ENCODE peak calls at places on chromosome 6, in ten cellular contexts. G is adrenal gland; J is CD4-positive, alpha-beta memory T cell; U is neural progenitor cell; B is cardiac muscle cell; Q is ovary; M is mammary epithelial cell; P is fibroblast of mammary gland; Y is stomach; W is lower lobe of right lung. V is an unnamed sample.

GRCh38 chr6:144912474-144912873 is 627.3 kb downstream of the UTRN start:
- DNase-seq in Y (no peak), Q (no peak), W (no peak), B (no peak), J (no peak), U (no peak), G (no peak), M (peak; percentile 44), P (peak; percentile 91), V (no peak)

GRCh38 chr6:121868191-121868590 is 432.7 kb downstream of the GJA1 start:
- DNase-seq in U (no peak), B (no peak), Q (no peak), Y (no peak), W (no peak), J (no peak), M (no peak), G (no peak), P (no peak), V (no peak)

GRCh38 chr6:137903933-137904821 is 37.1 kb downstream of the TNFAIP3 start:
- DNase-seq in Y (no peak), Q (no peak), B (no peak), W (peak; percentile 24), U (no peak), P (peak; percentile 58), J (no peak), M (peak; percentile 55), G (no peak), V (no peak)

GRCh38 chr6:131159578-131159977 is 24.3 kb downstream of the AKAP7 start:
- DNase-seq in U (no peak), Q (no peak), G (no peak), M (peak; percentile 87), B (no peak), J (no peak), Y (no peak), P (peak; percentile 35), W (no peak), V (no peak)

GRCh38 chr6:117840541-117840983 is 66.5 kb upstream of the SLC35F1 start:
- DNase-seq in Y (no peak), J (no peak), W (no peak), B (peak; percentile 70), P (peak; percentile 55), Q (no peak), U (peak; percentile 70), G (no peak), M (peak; percentile 42), V (no peak)

GRCh38 chr6:109740787-109741186 is 49.7 kb downstream of the FIG4 start:
- DNase-seq in U (no peak), Q (no peak), Y (peak; percentile 26), B (no peak), M (no peak), W (peak; percentile 50), J (no peak), P (no peak), G (no peak), V (no peak)

GRCh38 chr6:112286010-112286409 is 31.6 kb upstream of the LAMA4 start:
- DNase-seq in J (peak; percentile 56), P (no peak), W (no peak), Q (no peak), U (no peak), G (no peak), Y (no peak), M (no peak), B (no peak), V (no peak)

GRCh38 chr6:52667572-52667971 is 3.3 kb upstream of the TMEM14A start:
- DNase-seq in J (no peak), U (no peak), Q (no peak), G (no peak), Y (no peak), P (no peak), B (no peak), W (no peak), M (no peak), V (no peak)

GRCh38 chr6:120826253-120826652 is 508.0 kb downstream of the TBC1D32 start:
- DNase-seq in B (peak; percentile 61), P (peak; percentile 6), Q (no peak), G (peak; percentile 38), J (no peak), Y (peak; percentile 55), U (peak; percentile 47), W (no peak), M (peak; percentile 9), V (no peak)

GRCh38 chr6:85323435-85324040 is 126.3 kb upstream of the NT5E start:
- DNase-seq in P (peak; percentile 86), J (peak; percentile 40), Q (peak; percentile 68), W (peak; percentile 52), G (peak; percentile 67), B (peak; percentile 88), Y (peak; percentile 72), U (peak; percentile 89), M (peak; percentile 66), V (peak; percentile 73)

GRCh38 chr6:21201181-21201580 is 392.4 kb upstream of the SOX4 start:
- DNase-seq in J (no peak), W (no peak), B (no peak), G (no peak), Q (no peak), P (no peak), U (no peak), M (no peak), Y (no peak), V (no peak)

DNA sequence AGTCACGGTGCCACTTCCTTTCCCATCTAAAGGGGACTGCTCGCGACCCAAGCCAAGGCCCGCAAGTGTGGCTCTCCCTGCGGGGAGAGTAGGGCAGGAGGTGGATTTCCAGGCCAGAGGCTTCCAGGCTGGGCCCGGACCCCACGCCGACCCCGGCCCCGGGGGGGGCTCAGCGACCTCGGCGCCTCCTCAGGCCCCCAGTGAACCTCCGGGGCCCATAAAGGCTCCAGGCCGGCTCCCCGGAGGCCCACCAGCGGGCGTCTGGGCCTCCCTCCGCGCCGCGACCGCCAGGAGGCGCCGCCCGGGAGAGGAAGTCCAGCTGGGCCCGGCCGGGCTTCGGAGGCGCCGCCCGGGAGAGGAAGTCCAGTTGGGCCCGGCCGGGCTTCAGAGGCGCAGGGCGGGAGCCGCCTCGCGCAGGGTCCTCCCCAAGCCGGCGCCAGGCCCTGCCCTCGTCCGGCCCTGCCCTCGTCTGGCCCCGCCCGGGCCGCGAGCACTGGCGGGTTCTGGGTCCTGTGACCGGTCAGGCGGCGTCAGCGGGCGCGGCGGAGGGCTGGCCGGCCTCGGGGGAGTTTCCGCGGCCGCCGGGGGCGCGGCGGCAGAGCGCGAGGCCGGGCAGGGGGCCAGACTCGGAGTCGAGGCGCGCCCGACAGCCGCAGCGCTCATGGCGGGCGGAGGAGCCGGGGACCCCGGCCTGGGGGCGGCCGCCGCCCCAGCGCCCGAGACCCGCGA is at the start of gene RAB32:
- DNase-seq in J (no peak), P (peak; percentile 91), W (peak; percentile 98), M (peak; percentile 94), B (peak; percentile 95), Q (peak; percentile 89), G (peak; percentile 95), U (peak; percentile 93), Y (peak; percentile 94), V (no peak)
- H3K4me3 ChIP-seq in J (no peak within 1 kb of the TSS), P (peak within 1 kb of the TSS; percentile 81), W (peak within 1 kb of the TSS; percentile 85), M (peak within 1 kb of the TSS; percentile 97), B (peak within 1 kb of the TSS; percentile 43), Q (peak within 1 kb of the TSS; percentile 73), G (peak within 1 kb of the TSS; percentile 77), U (peak within 1 kb of the TSS; percentile 82), Y (peak within 1 kb of the TSS; percentile 74), V (no peak within 1 kb of the TSS)

GRCh38 chr6:35681298-35681697 is 7.4 kb downstream of the FKBP5 start:
- DNase-seq in Y (no peak), B (no peak), P (no peak), Q (no peak), G (no peak), J (no peak), M (no peak), U (no peak), W (no peak), V (no peak)

GRCh38 chr6:35686873-35687557 is 1.7 kb downstream of the FKBP5 start:
- DNase-seq in Y (no peak), G (no peak), M (no peak), W (no peak), Q (no peak), J (no peak), P (no peak), U (no peak), B (no peak), V (no peak)

GRCh38 chr6:35679399-35679798 is 9.3 kb downstream of the FKBP5 start:
- DNase-seq in B (no peak), Y (no peak), M (no peak), J (no peak), Q (no peak), P (no peak), G (no peak), U (no peak), W (no peak), V (no peak)

GRCh38 chr6:35686441-35686840 is 2.3 kb downstream of the FKBP5 start:
- DNase-seq in M (no peak), W (no peak), P (no peak), U (no peak), B (no peak), G (no peak), Y (no peak), J (no peak), Q (no peak), V (no peak)

GRCh38 chr6:35683267-35683666 is 5.4 kb downstream of the FKBP5 start:
- DNase-seq in P (no peak), M (no peak), W (no peak), J (no peak), G (no peak), B (no peak), Y (no peak), Q (no peak), U (no peak), V (no peak)
- H3K4me3 ChIP-seq in P (no peak overlapping the region), M (no peak overlapping the region), W (no peak overlapping the region), J (no peak overlapping the region), G (no peak overlapping the region), B (no peak overlapping the region), Y (no peak overlapping the region), Q (no peak overlapping the region), U (no peak overlapping the region), V (no peak overlapping the region)

DNA sequence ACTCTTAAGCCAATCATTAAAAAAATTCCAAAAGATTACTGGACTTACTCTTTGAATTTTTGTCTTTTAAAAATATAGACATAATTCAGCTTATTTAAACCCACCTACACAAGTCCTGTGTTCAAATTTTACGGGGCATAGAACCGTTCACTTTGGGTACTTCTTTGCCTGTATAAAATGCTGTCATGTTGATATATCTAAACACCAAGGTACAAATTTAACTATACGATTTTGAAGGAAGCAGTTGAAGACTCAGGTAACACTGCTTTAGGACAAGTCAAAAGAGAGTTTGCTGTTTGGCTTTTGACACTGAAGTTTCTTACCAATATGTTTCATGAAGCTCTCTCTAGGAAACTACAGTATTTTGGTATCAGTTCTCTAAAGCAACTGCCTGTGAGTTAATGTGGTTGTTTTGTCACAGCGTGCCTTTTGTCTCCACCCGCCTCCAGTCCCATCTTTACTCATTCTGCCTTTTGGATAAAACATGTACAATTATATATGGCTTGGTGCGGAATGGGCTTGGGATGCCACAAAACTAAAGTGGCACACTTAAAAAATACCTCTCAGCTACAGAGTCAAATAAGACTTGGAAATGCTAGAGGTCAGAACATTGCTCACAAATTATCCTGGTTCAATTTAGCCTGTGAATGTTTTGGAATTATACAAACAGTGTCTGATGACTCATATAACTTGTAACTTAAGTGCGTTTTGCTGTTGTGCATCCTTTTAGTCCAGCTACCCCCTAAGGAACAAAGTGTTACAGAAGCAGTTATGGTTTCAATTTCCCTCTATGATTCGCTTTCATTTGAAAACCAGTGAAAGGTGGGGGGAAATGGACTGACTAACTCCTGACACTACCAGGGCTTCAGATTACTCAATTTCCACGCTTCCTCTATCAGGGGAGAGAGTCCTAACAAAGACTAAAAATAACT is 38.7 kb downstream of the RGS17 start:
- DNase-seq in B (no peak), J (no peak), W (no peak), U (no peak), Y (no peak), G (no peak), M (peak; percentile 76), P (peak; percentile 99), Q (no peak), V (no peak)
- H3K4me3 ChIP-seq in B (no peak overlapping the region), J (no peak overlapping the region), W (no peak overlapping the region), U (no peak overlapping the region), Y (no peak overlapping the region), G (no peak overlapping the region), M (no peak overlapping the region), P (no peak overlapping the region), Q (no peak overlapping the region), V (no peak overlapping the region)

GRCh38 chr6:156953478-156954146 is 176.4 kb downstream of the ARID1B start:
- DNase-seq in J (peak; percentile 69), Q (peak; percentile 47), G (peak; percentile 73), B (peak; percentile 83), M (peak; percentile 96), Y (no peak), U (peak; percentile 85), P (peak; percentile 97), W (no peak), V (peak; percentile 79)
- H3K4me3 ChIP-seq in J (no peak overlapping the region), Q (no peak overlapping the region), G (no peak overlapping the region), B (peak overlapping the region; percentile 5), M (no peak overlapping the region), Y (no peak overlapping the region), U (no peak overlapping the region), P (peak overlapping the region; percentile 21), W (no peak overlapping the region), V (peak overlapping the region; percentile 29)